ENCODE peak calls at places on chromosome X, in eight cellular contexts. K, H, D, V, G, C, J and S are unnamed samples.

GRCh38 chrX:56729152-56729557 is at the start of gene NBDY:
- DNase-seq in K (peak; percentile 21), D (no peak), H (peak; percentile 26), C (peak; percentile 50), J (no peak), V (peak; percentile 26), G (peak; percentile 15), S (no peak)

GRCh38 chrX:30278365-30278764 is 30.8 kb downstream of the NR0B1 start:
- DNase-seq in K (no peak), G (no peak), V (peak; percentile 33), D (no peak), J (no peak), C (no peak), H (no peak), S (no peak)

GRCh38 chrX:55715847-55716246 is 1.7 kb upstream of the RRAGB start:
- DNase-seq in H (no peak), J (no peak), C (no peak), K (no peak), V (no peak), D (no peak), G (no peak), S (no peak)

GRCh38 chrX:3184176-3184930 is 143.1 kb downstream of the ARSF start:
- DNase-seq in G (no peak), H (peak; percentile 58), K (peak; percentile 21), C (no peak), D (no peak), J (no peak), V (peak; percentile 32), S (no peak)

GRCh38 chrX:9430346-9430745 is 34.5 kb upstream of the TBL1X start:
- DNase-seq in G (no peak), K (no peak), C (no peak), H (no peak), D (no peak), V (no peak), J (no peak), S (no peak)

GRCh38 chrX:132119821-132120220 is 8.0 kb downstream of the FRMD7 start:
- DNase-seq in J (no peak), K (no peak), H (no peak), G (no peak), V (peak; percentile 68), D (no peak), C (peak; percentile 34), S (no peak)

GRCh38 chrX:31603411-31604120 is 531.7 kb upstream of the FTHL17 start:
- DNase-seq in G (no peak), V (no peak), K (no peak), C (no peak), D (no peak), J (no peak), H (peak; percentile 2), S (no peak)

GRCh38 chrX:499870-500364 is 113.2 kb upstream of the PPP2R3B start:
- DNase-seq in G (no peak), J (no peak), K (no peak), C (no peak), V (no peak), D (no peak), H (no peak), S (no peak)

GRCh38 chrX:23332101-23332887 is 2.4 kb upstream of the PTCHD1 start:
- DNase-seq in H (no peak), G (no peak), D (peak; percentile 69), K (no peak), C (no peak), J (no peak), V (no peak), S (no peak)

GRCh38 chrX:130028196-130028595 is 45.8 kb downstream of the BCORL1 start:
- DNase-seq in J (peak; percentile 19), V (peak; percentile 5), D (no peak), G (peak; percentile 35), K (no peak), H (peak; percentile 47), C (peak; percentile 54), S (peak; percentile 4)

GRCh38 chrX:132401935-132402334 is 86.9 kb downstream of the MBNL3 start:
- DNase-seq in H (no peak), V (no peak), K (peak; percentile 19), C (peak; percentile 83), D (no peak), J (no peak), G (no peak), S (no peak)

GRCh38 chrX:154548028-154548316 is 552 bp downstream of the IKBKG start:
- DNase-seq in J (no peak), V (no peak), H (no peak), D (no peak), C (no peak), G (no peak), K (no peak), S (no peak)

GRCh38 chrX:118976599-118977340 is 2.4 kb downstream of the LONRF3 start:
- DNase-seq in H (no peak), J (no peak), K (no peak), G (peak; percentile 27), C (peak; percentile 70), D (peak; percentile 79), V (peak; percentile 41), S (no peak)

GRCh38 chrX:108018659-108019381 is 26.0 kb upstream of the VSIG1 start:
- DNase-seq in J (no peak), H (no peak), K (no peak), D (no peak), V (no peak), C (peak; percentile 63), G (no peak), S (no peak)

GRCh38 chrX:110089656-110090404 is 86.9 kb downstream of the TMEM164 start:
- DNase-seq in G (no peak), C (no peak), D (no peak), J (no peak), K (no peak), H (no peak), V (no peak), S (no peak)

GRCh38 chrX:153993079-153993478 is 20.5 kb downstream of the TMEM187 start:
- DNase-seq in K (no peak), G (no peak), C (no peak), V (no peak), H (no peak), J (no peak), D (no peak), S (no peak)

GRCh38 chrX:41518841-41519220 is 71.7 kb downstream of the NYX start:
- DNase-seq in C (no peak), G (no peak), D (no peak), K (no peak), J (no peak), V (peak; percentile 64), H (no peak), S (no peak)

GRCh38 chrX:97039363-97040029 is 155.8 kb downstream of the RPA4 start:
- DNase-seq in D (no peak), H (no peak), J (no peak), V (no peak), C (peak; percentile 40), G (peak; percentile 28), K (no peak), S (no peak)

GRCh38 chrX:107894038-107894437 is 68.4 kb downstream of the MID2 start:
- DNase-seq in D (no peak), H (peak; percentile 53), V (no peak), J (peak; percentile 2), C (peak; percentile 77), K (no peak), G (no peak), S (peak; percentile 42)

GRCh38 chrX:109847257-109848187 is 114.5 kb upstream of the ACSL4 start:
- DNase-seq in V (peak; percentile 22), D (no peak), H (peak; percentile 67), K (peak; percentile 44), C (peak; percentile 77), J (no peak), G (no peak), S (peak; percentile 58)

GRCh38 chrX:56763556-56764152 is 34.6 kb downstream of the NBDY start:
- DNase-seq in D (no peak), G (no peak), V (no peak), H (peak; percentile 62), C (no peak), K (peak; percentile 83), J (no peak), S (no peak)

GRCh38 chrX:3815896-3816664 is 102.6 kb upstream of the PRKX start:
- DNase-seq in D (peak; percentile 67), V (peak; percentile 64), J (no peak), G (peak; percentile 46), K (peak; percentile 53), C (peak; percentile 42), H (peak; percentile 29), S (no peak)

GRCh38 chrX:139734996-139735395 is 27.0 kb upstream of the MCF2 start:
- DNase-seq in J (no peak), C (no peak), D (no peak), G (no peak), V (no peak), K (no peak), H (no peak), S (no peak)

GRCh38 chrX:151505796-151506195 is 57.7 kb upstream of the PASD1 start:
- DNase-seq in J (no peak), H (no peak), C (peak; percentile 44), V (peak; percentile 17), K (no peak), D (no peak), G (no peak), S (peak; percentile 11)

GRCh38 chrX:85808217-85808616 is 239.1 kb downstream of the CHM start:
- DNase-seq in V (no peak), H (no peak), C (no peak), D (no peak), G (no peak), K (no peak), J (no peak), S (no peak)

GRCh38 chrX:121641560-121641959 is 594.1 kb downstream of the GLUD2 start:
- DNase-seq in V (no peak), J (no peak), D (no peak), K (no peak), G (no peak), C (peak; percentile 25), H (peak; percentile 22), S (peak; percentile 12)

GRCh38 chrX:123959281-123960063 is 2.0 kb upstream of the STAG2 start:
- DNase-seq in J (no peak), V (peak; percentile 71), C (peak; percentile 43), G (peak; percentile 50), K (peak; percentile 42), D (peak; percentile 80), H (no peak), S (peak; percentile 12)

GRCh38 chrX:154354516-154354915 is 19.9 kb downstream of the FLNA start:
- DNase-seq in V (no peak), H (no peak), D (no peak), C (no peak), J (no peak), K (no peak), G (no peak), S (no peak)